ENCODE peak calls at places on chromosomes 6 and 20, in five cellular contexts. M, B, L, X and N are unnamed samples.

GRCh38 chr20:53434662-53435061 is 159.0 kb downstream of the ZNF217 start:
- DNase-seq in B (peak), L (no peak), M (no peak), X (no peak), N (no peak)

GRCh38 chr6:56245903-56246351 is 1.5 kb downstream of the COL21A1 start:
- DNase-seq in X (no peak), L (no peak), B (peak), M (peak), N (no peak)

GRCh38 chr20:57553376-57554018 is 7.4 kb upstream of the PCK1 start:
- DNase-seq in X (no peak), L (no peak), B (no peak), M (no peak), N (no peak)

GRCh38 chr20:40703981-40704530 is 15.0 kb upstream of the MAFB start:
- DNase-seq in B (no peak), X (no peak), L (no peak), M (no peak), N (no peak)

GRCh38 chr6:118537579-118537978 is 10.5 kb upstream of the PLN start:
- DNase-seq in X (no peak), L (no peak), B (peak), M (peak), N (no peak)

GRCh38 chr20:62227591-62227976 is 7.5 kb upstream of the HRH3 start:
- DNase-seq in X (no peak), M (no peak), B (no peak), L (no peak), N (no peak)

GRCh38 chr6:63436356-63436755 is 116.6 kb upstream of the LGSN start:
- DNase-seq in B (no peak), L (no peak), M (no peak), X (no peak), N (no peak)

GRCh38 chr20:40535816-40536215 is 153.2 kb downstream of the MAFB start:
- DNase-seq in X (no peak), L (no peak), M (peak), B (no peak), N (no peak)

GRCh38 chr6:54586251-54586650 is 260.3 kb upstream of the FAM83B start:
- DNase-seq in L (no peak), M (peak), X (no peak), B (peak), N (no peak)

GRCh38 chr6:132131777-132132176 is 180.6 kb upstream of the CCN2 start:
- DNase-seq in X (peak), L (no peak), B (peak), M (peak), N (peak)

GRCh38 chr20:44018684-44019637 is 104.3 kb downstream of the TOX2 start:
- DNase-seq in B (peak), X (no peak), L (no peak), M (no peak), N (no peak)

GRCh38 chr6:31615748-31616147 is 714 bp downstream of the AIF1 start:
- DNase-seq in M (no peak), L (no peak), B (no peak), X (no peak), N (no peak)

GRCh38 chr6:30544666-30545272 is 11.5 kb downstream of the GNL1 start:
- DNase-seq in X (no peak), B (peak), L (no peak), M (peak), N (peak)